ENCODE peak calls at places on chromosomes 1 and 21, in six cellular contexts. F, V, M, H, A and K are unnamed samples.

GRCh38 chr1:174017231-174017970 is 4.8 kb downstream of the RC3H1 start:
- DNase-seq in F (no peak), V (no peak), M (no peak), H (no peak), A (no peak), K (no peak)

GRCh38 chr1:98119793-98120192 is 199.0 kb upstream of the DPYD start:
- DNase-seq in F (no peak), V (peak), M (no peak), H (no peak), A (no peak), K (no peak)

GRCh38 chr1:20285510-20285909 is 5.2 kb upstream of the VWA5B1 start:
- DNase-seq in F (no peak), V (no peak), M (no peak), H (no peak), A (no peak), K (no peak)

GRCh38 chr1:226046240-226046639 is 16.3 kb upstream of the H3-3A start:
- DNase-seq in F (no peak), V (no peak), M (no peak), H (no peak), A (no peak), K (no peak)

GRCh38 chr21:37367301-37367757 is 756 bp downstream of the DYRK1A start:
- DNase-seq in F (no peak), V (no peak), M (no peak), H (no peak), A (no peak), K (no peak)

GRCh38 chr1:167617100-167617949 is 12.7 kb upstream of the RCSD1 start:
- DNase-seq in F (no peak), V (peak), M (no peak), H (peak), A (no peak), K (peak)

GRCh38 chr1:8603220-8603616 is 214.2 kb downstream of the RERE start:
- DNase-seq in F (no peak), V (no peak), M (no peak), H (no peak), A (no peak), K (no peak)

GRCh38 chr1:151831605-151832004 is at the start of gene RORC:
- DNase-seq in F (no peak), V (no peak), M (no peak), H (no peak), A (no peak), K (no peak)

GRCh38 chr1:93081716-93082115 is 2.6 kb downstream of the MTF2 start:
- DNase-seq in F (no peak), V (no peak), M (no peak), H (no peak), A (no peak), K (no peak)

GRCh38 chr1:117671781-117672501 is 66.1 kb downstream of the TENT5C start:
- DNase-seq in F (no peak), V (peak), M (no peak), H (peak), A (no peak), K (peak)

GRCh38 chr1:219125342-219125741 is 48.3 kb upstream of the LYPLAL1 start:
- DNase-seq in F (no peak), V (no peak), M (no peak), H (no peak), A (no peak), K (no peak)

GRCh38 chr1:209156991-209157390 is 426.5 kb upstream of the CAMK1G start:
- DNase-seq in F (no peak), V (peak), M (no peak), H (no peak), A (no peak), K (no peak)

GRCh38 chr1:10681296-10682113 is 114.9 kb downstream of the CASZ1 start:
- DNase-seq in F (no peak), V (no peak), M (no peak), H (no peak), A (no peak), K (no peak)

GRCh38 chr1:7552402-7552801 is 218.7 kb upstream of the VAMP3 start:
- DNase-seq in F (no peak), V (no peak), M (no peak), H (no peak), A (no peak), K (no peak)

GRCh38 chr1:119718969-119719368 is 7.2 kb downstream of the PHGDH start:
- DNase-seq in F (no peak), V (no peak), M (no peak), H (no peak), A (no peak), K (no peak)

GRCh38 chr1:32377541-32378220 is 15.3 kb downstream of the TSSK3 start:
- DNase-seq in F (no peak), V (no peak), M (no peak), H (no peak), A (no peak), K (no peak)

GRCh38 chr1:30641557-30642353 is 81.6 kb downstream of the MATN1 start:
- DNase-seq in F (no peak), V (no peak), M (no peak), H (no peak), A (no peak), K (no peak)

GRCh38 chr1:93151474-93151873 is 28.7 kb downstream of the TMED5 start:
- DNase-seq in F (no peak), V (no peak), M (no peak), H (no peak), A (no peak), K (no peak)

GRCh38 chr1:32405672-32406467 is 11.6 kb upstream of the BSDC1 start:
- DNase-seq in F (no peak), V (no peak), M (no peak), H (no peak), A (no peak), K (no peak)

GRCh38 chr1:91730781-91731732 is 154.9 kb downstream of the TGFBR3 start:
- DNase-seq in F (no peak), V (peak), M (no peak), H (peak), A (no peak), K (peak)

GRCh38 chr1:88923224-88923623 is 31.9 kb upstream of the GTF2B start:
- DNase-seq in F (no peak), V (no peak), M (no peak), H (no peak), A (no peak), K (no peak)

GRCh38 chr1:30660241-30660640 is 63.1 kb downstream of the MATN1 start:
- DNase-seq in F (no peak), V (no peak), M (no peak), H (no peak), A (no peak), K (no peak)

GRCh38 chr1:14969006-14969405 is 184.5 kb upstream of the TMEM51 start:
- DNase-seq in F (no peak), V (no peak), M (no peak), H (no peak), A (no peak), K (no peak)

GRCh38 chr1:184970691-184971161 is 3.6 kb downstream of the NIBAN1 start:
- DNase-seq in F (no peak), V (no peak), M (no peak), H (no peak), A (no peak), K (no peak)

GRCh38 chr1:147853391-147853790 is 49.2 kb upstream of the GJA8 start:
- DNase-seq in F (no peak), V (peak), M (no peak), H (no peak), A (no peak), K (no peak)

GRCh38 chr21:31873696-31874599 is 1.1 kb downstream of the HUNK start:
- DNase-seq in F (no peak), V (peak), M (peak), H (peak), A (no peak), K (peak)

GRCh38 chr1:88983791-88984552 is 8.5 kb downstream of the KYAT3 start:
- DNase-seq in F (peak), V (peak), M (peak), H (peak), A (peak), K (peak)

GRCh38 chr1:61104213-61104612 is 21.9 kb downstream of the NFIA start:
- DNase-seq in F (no peak), V (no peak), M (no peak), H (peak), A (no peak), K (no peak)

GRCh38 chr1:12614402-12615165 is 3.4 kb downstream of the DHRS3 start:
- DNase-seq in F (no peak), V (no peak), M (no peak), H (peak), A (no peak), K (no peak)

DNA sequence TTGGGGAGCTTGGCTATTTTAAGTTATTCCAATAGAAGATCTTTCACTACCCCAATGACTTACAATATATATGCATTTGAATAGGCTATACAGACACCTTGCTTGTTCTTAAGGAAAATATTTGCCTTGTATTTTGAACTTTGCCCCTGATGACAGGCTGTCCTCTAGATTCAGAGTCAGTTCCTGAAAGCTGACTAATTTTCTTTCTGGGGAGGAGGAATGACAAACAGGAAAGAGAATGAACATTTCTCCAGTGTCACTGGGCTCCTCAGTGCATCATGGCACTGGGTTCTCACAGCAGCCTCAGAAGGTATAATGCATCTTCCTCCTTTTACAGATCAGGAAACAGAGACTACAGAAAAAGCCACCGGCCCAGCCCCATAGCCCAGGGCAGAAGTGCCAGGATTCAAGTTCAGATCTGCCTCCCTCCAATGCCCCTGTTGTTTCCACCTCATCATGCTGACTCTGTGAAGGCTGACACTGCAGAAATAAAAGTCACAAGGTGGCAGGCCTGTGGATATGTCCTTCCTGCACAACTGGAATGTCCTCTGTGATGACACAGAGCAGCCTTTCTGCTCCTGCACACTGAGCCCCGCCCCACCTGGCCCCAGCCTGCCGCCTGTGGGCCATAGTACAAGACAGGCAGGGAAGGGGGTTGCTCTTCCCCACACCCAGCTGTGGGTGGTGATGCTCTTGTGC is 6.6 kb downstream of the TTC22 start:
- DNase-seq in F (no peak), V (no peak), M (no peak), H (no peak), A (no peak), K (no peak)
- TF ChIP-seq REST in F (no peak), V (no peak), M (no peak), H (no peak), A (no peak), K (no peak)

GRCh38 chr21:40204956-40205355 is 337.7 kb downstream of the PCP4 start:
- DNase-seq in F (no peak), V (no peak), M (no peak), H (no peak), A (no peak), K (no peak)

DNA sequence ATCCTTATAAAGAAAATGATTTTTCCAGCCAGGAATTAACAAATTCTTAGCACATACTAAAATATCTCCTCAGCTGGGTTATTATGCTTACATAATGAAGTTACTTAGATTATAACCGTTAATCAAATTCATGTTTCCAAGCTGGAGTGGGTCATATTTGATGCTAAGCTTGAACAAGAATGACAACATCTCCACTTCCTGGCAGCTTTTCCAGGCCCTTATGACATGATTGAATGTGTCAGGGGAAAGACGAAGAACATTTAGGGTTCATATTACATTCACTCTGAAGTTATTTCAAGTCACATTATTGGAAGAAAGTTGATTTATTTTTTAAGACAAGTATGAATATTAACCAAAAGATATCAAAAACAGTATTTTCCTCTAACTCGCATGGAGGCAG is 333.7 kb downstream of the PCP4 start:
- DNase-seq in F (no peak), V (no peak), M (no peak), H (no peak), A (no peak), K (no peak)
- H3K4me3 ChIP-seq in F (no peak), V (no peak), M (no peak), H (no peak), A (no peak), K (no peak)

GRCh38 chr1:210678306-210678705 is 349.6 kb downstream of the HHAT start:
- DNase-seq in F (no peak), V (no peak), M (no peak), H (no peak), A (no peak), K (no peak)

GRCh38 chr1:210684466-210685294 is 356.0 kb downstream of the HHAT start:
- DNase-seq in F (no peak), V (no peak), M (no peak), H (no peak), A (no peak), K (no peak)

GRCh38 chr1:210683403-210684047 is 354.8 kb downstream of the HHAT start:
- DNase-seq in F (no peak), V (no peak), M (no peak), H (no peak), A (no peak), K (no peak)

GRCh38 chr1:210677533-210677932 is 348.8 kb downstream of the HHAT start:
- DNase-seq in F (no peak), V (no peak), M (no peak), H (no peak), A (no peak), K (no peak)

GRCh38 chr1:210681158-210681557 is 352.5 kb downstream of the HHAT start:
- DNase-seq in F (no peak), V (no peak), M (no peak), H (no peak), A (no peak), K (peak)
- TF ChIP-seq REST in F (no peak), V (no peak), M (no peak), H (no peak), A (no peak), K (no peak)

GRCh38 chr1:177464682-177465081 is 293.9 kb downstream of the BRINP2 start:
- DNase-seq in F (no peak), V (no peak), M (no peak), H (no peak), A (no peak), K (no peak)
- H3K4me3 ChIP-seq in F (no peak), V (no peak), M (no peak), H (no peak), A (no peak), K (no peak)

GRCh38 chr1:21622466-21623315 is 46.5 kb downstream of the RAP1GAP start:
- DNase-seq in F (no peak), V (peak), M (no peak), H (no peak), A (no peak), K (no peak)

GRCh38 chr1:21625390-21626190 is 43.6 kb downstream of the RAP1GAP start:
- DNase-seq in F (no peak), V (no peak), M (no peak), H (no peak), A (no peak), K (no peak)

GRCh38 chr1:21623411-21623961 is 45.7 kb downstream of the RAP1GAP start:
- DNase-seq in F (no peak), V (no peak), M (no peak), H (no peak), A (no peak), K (no peak)

GRCh38 chr1:21626921-21627339 is 42.2 kb downstream of the RAP1GAP start:
- DNase-seq in F (no peak), V (no peak), M (no peak), H (no peak), A (no peak), K (no peak)

DNA sequence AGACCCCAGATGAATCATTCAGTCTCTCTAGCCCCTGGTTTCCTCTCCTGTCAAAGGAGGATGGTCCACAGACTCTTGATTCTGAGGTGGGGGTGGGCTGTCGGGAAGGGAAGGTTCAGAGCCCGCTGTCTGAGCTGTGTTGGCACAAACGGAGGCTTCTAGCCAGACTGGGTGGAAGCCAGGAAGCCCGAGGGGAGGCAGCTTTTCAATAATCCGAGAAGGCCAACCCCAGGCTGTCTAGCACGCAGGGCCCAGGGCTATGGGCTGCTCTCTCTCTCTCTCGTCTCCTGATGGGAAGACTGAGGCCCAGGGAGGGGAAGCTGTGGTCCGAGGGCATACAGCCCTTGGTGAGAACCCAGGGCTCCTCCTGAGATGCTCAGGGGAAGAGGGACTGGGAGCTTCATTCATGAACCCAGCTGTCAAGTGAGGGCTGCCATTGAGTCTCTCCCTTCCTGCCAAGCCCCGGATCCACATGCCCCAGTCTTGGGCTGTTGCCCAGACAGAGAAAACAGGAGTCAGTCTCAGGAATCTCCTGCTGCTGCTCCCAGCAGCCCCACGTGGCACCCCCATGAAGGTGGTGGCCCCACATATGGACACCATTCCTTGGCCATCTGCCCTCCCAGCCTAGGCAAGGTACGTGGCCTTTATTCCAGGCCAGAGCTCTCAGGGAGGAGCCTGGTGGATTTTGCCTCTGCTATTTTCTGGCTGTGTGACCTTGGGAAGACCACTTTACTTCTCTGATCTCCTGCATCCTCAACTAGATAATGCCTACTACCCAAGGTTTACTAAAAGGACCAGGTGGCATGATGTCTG is 44.4 kb downstream of the RAP1GAP start:
- DNase-seq in F (no peak), V (no peak), M (no peak), H (no peak), A (no peak), K (no peak)
- TF ChIP-seq REST in F (no peak), V (no peak), M (no peak), H (no peak), A (no peak), K (no peak)

GRCh38 chr1:71044833-71045232 is 2.8 kb downstream of the PTGER3 start:
- DNase-seq in F (no peak), V (no peak), M (no peak), H (peak), A (no peak), K (no peak)
- H3K4me3 ChIP-seq in F (no peak), V (no peak), M (no peak), H (peak), A (no peak), K (no peak)

DNA sequence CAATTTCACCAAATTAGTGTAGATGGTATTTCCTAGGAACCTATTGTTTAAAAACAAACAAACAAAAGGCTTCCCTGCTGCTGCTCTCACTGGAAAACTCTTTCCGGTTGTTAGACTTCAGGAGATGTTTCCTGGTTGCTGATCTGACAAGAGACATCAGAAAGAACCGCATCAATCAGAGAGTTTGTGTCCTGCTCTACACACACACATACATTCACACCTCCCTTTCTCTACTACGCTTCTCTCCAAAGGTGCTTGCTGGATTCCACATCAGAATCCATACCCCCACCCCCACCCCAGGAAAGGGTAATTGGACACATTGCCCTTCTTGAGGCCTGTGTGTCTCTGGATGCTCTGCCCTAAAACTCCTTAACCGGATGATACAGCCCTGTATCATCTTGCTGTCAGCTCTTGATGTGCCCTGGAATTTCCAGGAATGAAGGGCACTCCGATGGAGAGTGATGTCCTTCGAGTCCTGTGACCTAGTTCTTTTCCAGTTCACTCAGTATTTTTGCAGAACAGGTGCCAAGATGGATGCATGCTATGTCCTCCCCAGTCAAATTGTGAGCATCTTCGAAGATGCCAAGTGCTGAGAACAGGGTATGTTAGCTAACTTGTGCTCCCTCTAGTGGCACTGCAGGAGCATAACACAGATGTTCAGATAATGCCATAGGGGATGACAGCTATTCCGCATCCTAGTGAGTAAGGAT is 113.7 kb upstream of the SLC35F3 start:
- DNase-seq in F (peak), V (peak), M (peak), H (peak), A (peak), K (peak)
- TF ChIP-seq REST in F (no peak), V (no peak), M (no peak), H (no peak), A (no peak), K (no peak)

DNA sequence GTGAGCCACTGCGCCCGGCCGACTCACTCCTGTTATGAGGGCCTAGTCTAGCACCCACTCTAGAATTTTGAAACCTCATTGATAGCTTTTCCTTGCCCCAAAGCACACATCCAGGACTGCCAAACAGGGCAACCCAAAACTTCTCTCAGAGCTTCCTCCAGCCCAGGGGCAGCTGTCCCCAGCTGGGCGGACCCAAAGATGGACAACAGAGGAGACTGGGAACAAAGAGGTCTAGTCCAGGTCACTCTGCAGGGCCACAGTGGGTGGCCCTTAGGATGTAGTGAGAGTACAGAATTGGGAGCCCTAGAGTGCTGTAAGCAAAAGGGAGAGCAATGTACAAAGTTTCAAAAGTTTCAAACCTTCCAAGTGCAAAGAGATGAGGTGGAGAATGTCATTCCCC is 1.2 kb downstream of the CD34 start:
- DNase-seq in F (no peak), V (no peak), M (no peak), H (no peak), A (no peak), K (no peak)
- H3K4me3 ChIP-seq in F (no peak), V (no peak), M (no peak), H (no peak), A (no peak), K (no peak)

GRCh38 chr21:34640858-34641257 is 25.9 kb upstream of the RCAN1 start:
- DNase-seq in F (no peak), V (no peak), M (no peak), H (peak), A (no peak), K (no peak)
- TF ChIP-seq REST in F (no peak), V (no peak), M (no peak), H (no peak), A (no peak), K (no peak)